ENCODE peak calls at places on chromosomes 2 and 18, in six cellular contexts. P is KG1; S is NCI-H748 treated with DMSO at 0.1 percent for 48 hours; L is GM12865; H is germinal center; W is effector CD4-positive, alpha-beta T cell. G is an unnamed sample.

GRCh38 chr2:216131175-216131926 is 22.2 kb downstream of the XRCC5 start:
- DNase-seq in L (no peak), P (no peak), H (no peak), S (no peak), W (no peak), G (no peak)

GRCh38 chr2:205273627-205274026 is 408.7 kb upstream of the NRP2 start:
- DNase-seq in W (no peak), S (no peak), L (no peak), P (no peak), H (no peak), G (no peak)

GRCh38 chr2:218290316-218291261 is 1.7 kb downstream of the TMBIM1 start:
- DNase-seq in H (peak), W (peak), L (peak), P (peak), S (no peak), G (peak)

GRCh38 chr2:101349893-101350662 is 37.2 kb downstream of the CREG2 start:
- DNase-seq in P (no peak), L (no peak), S (no peak), H (no peak), W (no peak), G (no peak)

GRCh38 chr2:232235716-232236115 is 142.8 kb upstream of the ALPP start:
- DNase-seq in H (no peak), L (no peak), P (no peak), S (no peak), W (no peak), G (no peak)

GRCh38 chr2:27860111-27860510 is 30.1 kb downstream of the RBKS start:
- DNase-seq in L (no peak), S (no peak), W (no peak), H (no peak), P (no peak), G (no peak)

GRCh38 chr2:20443276-20443920 is 3.5 kb upstream of the RHOB start:
- DNase-seq in S (no peak), L (peak), H (peak), W (no peak), P (peak), G (no peak)

GRCh38 chr2:7692657-7693161 is 775.5 kb downstream of the RNF144A start:
- DNase-seq in S (no peak), W (no peak), P (no peak), H (no peak), L (no peak), G (no peak)

GRCh38 chr2:203786912-203787311 is 80.5 kb downstream of the CD28 start:
- DNase-seq in L (no peak), P (no peak), S (peak), H (no peak), W (no peak), G (no peak)

GRCh38 chr2:129893244-129893643 is 86.2 kb upstream of the RAB6C start:
- DNase-seq in H (no peak), L (no peak), P (no peak), S (no peak), W (no peak), G (no peak)

GRCh38 chr2:105744909-105745853 is at the start of gene NCK2:
- DNase-seq in P (no peak), H (peak), W (peak), L (peak), S (no peak), G (peak)

GRCh38 chr2:77013457-77013856 is 508.7 kb downstream of the LRRTM4 start:
- DNase-seq in H (no peak), W (no peak), S (no peak), L (no peak), P (no peak), G (no peak)

GRCh38 chr2:114274957-114275356 is 167.5 kb upstream of the DPP10 start:
- DNase-seq in H (no peak), S (no peak), P (no peak), W (no peak), L (no peak), G (no peak)

GRCh38 chr2:108853421-108853820 is 66.8 kb downstream of the CCDC138 start:
- DNase-seq in W (no peak), P (no peak), H (no peak), L (no peak), S (no peak), G (no peak)

GRCh38 chr2:23947350-23947749 is 7.1 kb downstream of the UBXN2A start:
- DNase-seq in S (no peak), H (no peak), W (no peak), L (no peak), P (no peak), G (no peak)

GRCh38 chr2:213251618-213252017 is 32.6 kb upstream of the SPAG16 start:
- DNase-seq in S (peak), L (peak), P (peak), H (peak), W (no peak), G (no peak)

GRCh38 chr18:37419866-37420265 is 145.7 kb downstream of the CELF4 start:
- DNase-seq in L (no peak), H (no peak), W (no peak), S (no peak), P (no peak), G (no peak)

GRCh38 chr18:74791501-74792188 is 194.0 kb downstream of the ZNF407 start:
- DNase-seq in P (no peak), H (no peak), S (no peak), L (no peak), W (no peak), G (no peak)

GRCh38 chr2:84971799-84972790 is 1.1 kb downstream of the KCMF1 start:
- DNase-seq in W (peak), S (no peak), L (peak), P (peak), H (peak), G (peak)